ENCODE peak calls at places on chromosomes 13 and 19, in five cellular contexts. Q is OCI-LY7; W is CD8-positive, alpha-beta memory T cell; I is SK-N-SH; T is heart right ventricle. B is an unnamed sample. For H3K36me3, the result is how much of the 10 kb centered on the place peaks cover.

GRCh38 chr19:50476943-50477264 is 256 bp upstream of the GARIN5A start:
- DNase-seq in T (no peak), I (no peak), W (no peak), Q (no peak), B (no peak)

GRCh38 chr13:35283856-35284255 is 192.6 kb downstream of the MAB21L1 start:
- DNase-seq in Q (no peak), T (no peak), I (no peak), W (no peak), B (no peak)

GRCh38 chr19:41427647-41428480 is 690 bp upstream of the B3GNT8 start:
- DNase-seq in I (peak), Q (no peak), T (peak), W (peak), B (no peak)

GRCh38 chr19:10074153-10074552 is 12.0 kb upstream of the SHFL start:
- DNase-seq in W (peak), I (no peak), T (no peak), Q (peak), B (peak)

GRCh38 chr19:33811736-33812387 is 15.2 kb downstream of the KCTD15 start:
- DNase-seq in W (no peak), Q (no peak), I (peak), T (no peak), B (no peak)

GRCh38 chr13:72643339-72643989 is 84.0 kb downstream of the MZT1 start:
- DNase-seq in I (peak), T (no peak), Q (peak), W (peak), B (peak)

GRCh38 chr19:35379992-35380391 is 9.1 kb downstream of the GPR42 start:
- DNase-seq in T (no peak), Q (no peak), I (no peak), W (no peak), B (no peak)

GRCh38 chr19:51341976-51342580 is at the start of gene VSIG10L:
- DNase-seq in I (no peak), T (no peak), W (no peak), Q (no peak), B (no peak)

GRCh38 chr19:5480427-5480836 is 25.2 kb downstream of the ZNRF4 start:
- DNase-seq in T (no peak), W (no peak), I (peak), Q (peak), B (no peak)

GRCh38 chr13:110379905-110380341 is 72.8 kb downstream of the COL4A2 start:
- DNase-seq in W (no peak), Q (no peak), I (no peak), T (no peak), B (no peak)

GRCh38 chr19:46602392-46603194 is 1.5 kb downstream of the CALM3 start:
- DNase-seq in Q (no peak), I (peak), W (peak), T (no peak), B (no peak)

GRCh38 chr19:52231154-52231565 is 38.2 kb upstream of the ZNF766 start:
- DNase-seq in I (no peak), T (no peak), Q (no peak), W (no peak), B (no peak)

GRCh38 chr19:5680083-5680436 is 256 bp downstream of the MICOS13 start:
- DNase-seq in T (peak), W (no peak), Q (no peak), I (peak), B (no peak)

GRCh38 chr13:28539625-28540286 is 44.8 kb upstream of the FLT1 start:
- DNase-seq in I (no peak), Q (no peak), T (no peak), W (no peak), B (no peak)

GRCh38 chr19:13092608-13093260 is 9.9 kb downstream of the LYL1 start:
- DNase-seq in W (no peak), I (no peak), Q (no peak), T (no peak), B (no peak)

GRCh38 chr13:29681859-29682258 is 86.4 kb upstream of the SLC7A1 start:
- DNase-seq in W (no peak), Q (no peak), I (no peak), T (no peak), B (no peak)

GRCh38 chr13:90968510-90968909 is 379.0 kb upstream of the MIR17HG start:
- DNase-seq in I (peak), W (no peak), Q (peak), T (no peak), B (no peak)

GRCh38 chr13:61170791-61171330 is 244.8 kb downstream of the PCDH20 start:
- DNase-seq in Q (no peak), T (peak), I (no peak), W (no peak), B (no peak)

GRCh38 chr19:46616631-46617322 is 8.1 kb downstream of the PTGIR start:
- DNase-seq in W (no peak), T (peak), I (peak), Q (peak), B (no peak)

GRCh38 chr19:48918071-48918470 is 15.4 kb upstream of the DHDH start:
- DNase-seq in Q (peak), W (no peak), T (no peak), I (no peak), B (no peak)

GRCh38 chr19:48915757-48916156 is 15.6 kb downstream of the NUCB1 start:
- DNase-seq in Q (no peak), I (no peak), W (no peak), T (no peak), B (no peak)

GRCh38 chr19:48910803-48911202 is 10.7 kb downstream of the NUCB1 start:
- DNase-seq in W (no peak), Q (no peak), I (no peak), T (no peak), B (no peak)

GRCh38 chr19:48914181-48914580 is 14.1 kb downstream of the NUCB1 start:
- DNase-seq in Q (no peak), W (no peak), I (no peak), T (no peak), B (no peak)

DNA sequence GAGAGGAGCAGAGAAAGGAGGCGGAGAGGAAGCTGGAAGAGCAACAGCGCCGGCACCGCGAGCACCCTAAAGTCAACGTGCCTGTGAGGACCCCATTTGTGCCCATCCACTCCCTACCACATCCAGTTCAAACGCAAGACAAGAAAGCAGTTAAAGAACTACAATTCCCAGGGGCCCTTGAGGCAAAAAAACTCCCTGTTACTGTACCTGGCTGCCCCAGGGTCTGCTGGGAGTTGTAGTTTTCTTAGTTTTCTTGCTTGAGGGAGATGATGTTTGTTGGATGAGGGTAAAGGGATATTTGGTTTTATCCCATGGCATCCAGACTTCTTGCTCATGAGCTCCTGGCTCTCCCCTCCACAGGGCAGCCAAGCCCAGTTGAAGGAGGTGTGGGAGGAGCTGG is 13.0 kb downstream of the NUCB1 start:
- DNase-seq in T (no peak), I (no peak), W (no peak), Q (peak), B (peak)
- H3K36me3 ChIP-seq in T (half or more), I (under half), W (under half), Q (half or more), B (under half)

GRCh38 chr19:8430650-8431049 is 14.1 kb upstream of the HNRNPM start:
- DNase-seq in T (no peak), W (no peak), I (no peak), Q (no peak), B (no peak)
- H3K36me3 ChIP-seq in T (half or more), W (under half), I (under half), Q (under half), B (under half)

DNA sequence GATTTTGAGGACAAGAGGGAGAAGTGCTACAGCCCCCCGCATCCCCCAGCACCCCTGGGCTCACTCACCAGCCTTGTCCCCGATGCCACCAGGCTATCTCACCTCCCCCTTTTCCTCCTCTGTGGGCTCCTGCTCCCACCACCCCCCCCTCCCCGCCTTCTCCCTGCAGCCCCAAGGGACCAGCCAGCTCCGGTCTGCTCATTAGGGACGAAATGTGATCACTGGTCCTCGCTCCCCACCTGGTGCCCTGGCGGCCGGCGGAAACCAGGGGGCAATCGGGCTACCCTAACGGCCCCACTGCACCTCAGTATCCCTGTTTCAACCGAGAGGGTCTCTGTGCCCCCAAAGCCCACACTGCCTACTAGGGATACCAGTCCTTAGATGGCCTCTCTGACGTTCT is 2.7 kb downstream of the GPR4 start:
- DNase-seq in Q (no peak), I (peak), W (no peak), T (no peak), B (no peak)
- H3K36me3 ChIP-seq in Q (under half), I (under half), W (under half), T (under half), B (under half)

GRCh38 chr13:44978328-44978727 is 10.9 kb downstream of the NUFIP1 start:
- DNase-seq in Q (no peak), T (no peak), I (no peak), W (no peak), B (no peak)
- H3K36me3 ChIP-seq in Q (half or more), T (half or more), I (half or more), W (under half), B (under half)

B was measured in naive thymus-derived CD4-positive, alpha-beta T cell.